ENCODE peak calls at places on chromosomes 13 and 19, in five cellular contexts. T is PC-3; L is CD8-positive, alpha-beta T cell; M is sigmoid colon; X is pancreas. N is an unnamed sample.

GRCh38 chr13:112959701-112960542 is 9.1 kb upstream of the MCF2L start:
- DNase-seq in X (peak; percentile 45), T (no peak), L (no peak), M (peak; percentile 38), N (no peak)

GRCh38 chr13:47306991-47307390 is 410.1 kb upstream of the HTR2A start:
- DNase-seq in X (no peak), T (no peak), L (no peak), M (no peak), N (no peak)

GRCh38 chr13:47215741-47216140 is 318.9 kb upstream of the HTR2A start:
- DNase-seq in L (no peak), M (no peak), X (no peak), T (peak; percentile 86), N (peak; percentile 73)

GRCh38 chr13:39506559-39507390 is 96.2 kb downstream of the LHFPL6 start:
- DNase-seq in L (no peak), T (peak; percentile 29), X (no peak), M (no peak), N (peak; percentile 75)

GRCh38 chr19:55600336-55601028 is 394 bp downstream of the ZNF524 start:
- DNase-seq in M (peak; percentile 87), T (no peak), X (no peak), L (no peak), N (no peak)

GRCh38 chr13:91126806-91127205 is 220.7 kb upstream of the MIR17HG start:
- DNase-seq in X (no peak), L (no peak), M (no peak), T (no peak), N (no peak)

GRCh38 chr19:12913871-12914690 is 5.0 kb downstream of the SYCE2 start:
- DNase-seq in T (no peak), X (no peak), L (peak; percentile 34), M (peak; percentile 74), N (no peak)

GRCh38 chr19:7641288-7642276 is 4.7 kb downstream of the STXBP2 start:
- DNase-seq in M (no peak), T (no peak), X (peak; percentile 75), L (no peak), N (no peak)

GRCh38 chr19:21314676-21315075 is 14.5 kb downstream of the ZNF708 start:
- DNase-seq in M (no peak), T (no peak), L (no peak), X (no peak), N (no peak)

GRCh38 chr19:15701757-15702589 is 25.9 kb upstream of the OR10H2 start:
- DNase-seq in T (no peak), L (no peak), X (no peak), M (no peak), N (no peak)

GRCh38 chr19:1522061-1522460 is 1.8 kb upstream of the PLK5 start:
- DNase-seq in T (no peak), L (no peak), M (no peak), X (no peak), N (no peak)
- H3K27me3 ChIP-seq in T (no peaks in the 10 kb centered on the region), L (peaks cover 12% of the 10 kb centered on the region), M (peaks cover 25% of the 10 kb centered on the region), X (peaks cover 10% of the 10 kb centered on the region), N (peaks cover 6% of the 10 kb centered on the region)

DNA sequence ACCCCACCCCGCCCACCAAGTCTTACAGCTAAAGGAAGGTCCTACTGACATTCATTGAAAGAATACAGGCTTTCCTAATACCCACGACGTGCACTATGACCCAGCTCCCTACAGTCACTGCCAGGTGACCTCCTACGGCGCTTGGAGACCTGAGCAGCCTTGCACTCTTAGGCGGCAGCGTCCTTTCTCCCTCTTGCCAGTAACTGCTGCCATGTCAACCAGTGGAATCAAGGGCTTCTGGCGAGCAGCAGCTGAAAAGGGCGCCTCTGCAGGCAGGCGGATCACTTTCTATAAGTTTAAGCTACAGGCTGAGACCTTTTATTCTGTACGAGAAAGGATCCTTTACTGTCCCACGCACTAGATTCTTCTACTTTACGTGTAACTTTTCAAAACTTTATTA is 2.0 kb downstream of the KCTD12 start:
- DNase-seq in L (no peak), T (no peak), M (peak; percentile 78), X (no peak), N (peak; percentile 75)
- H3K4me3 ChIP-seq in L (no peak overlapping the region), T (peak overlapping the region; percentile 80), M (peak overlapping the region; percentile 70), X (peak overlapping the region; percentile 66), N (peak overlapping the region; percentile 74)

GRCh38 chr19:324716-325115 is 19.9 kb downstream of the MIER2 start:
- DNase-seq in M (no peak), X (no peak), T (no peak), L (no peak), N (no peak)
- H3K27me3 ChIP-seq in M (no peaks in the 10 kb centered on the region), X (no peaks in the 10 kb centered on the region), T (no peaks in the 10 kb centered on the region), L (no peaks in the 10 kb centered on the region), N (no peaks in the 10 kb centered on the region)

GRCh38 chr19:17475541-17476115 is 5.3 kb downstream of the SLC27A1 start:
- DNase-seq in X (peak; percentile 84), L (no peak), M (peak; percentile 84), T (peak; percentile 65), N (no peak)
- H3K4me3 ChIP-seq in X (no peak overlapping the region), L (no peak overlapping the region), M (no peak overlapping the region), T (no peak overlapping the region), N (no peak overlapping the region)

GRCh38 chr19:46487178-46487801 is 8.4 kb downstream of the PNMA8B start:
- DNase-seq in M (no peak), T (no peak), L (no peak), X (no peak), N (no peak)
- H3K27me3 ChIP-seq in M (no peaks in the 10 kb centered on the region), T (no peaks in the 10 kb centered on the region), L (peaks cover 43% of the 10 kb centered on the region), X (no peaks in the 10 kb centered on the region), N (peaks cover 2% of the 10 kb centered on the region)

GRCh38 chr13:61109741-61110140 is 305.9 kb downstream of the PCDH20 start:
- DNase-seq in X (no peak), L (no peak), T (no peak), M (no peak), N (no peak)
- H3K4me3 ChIP-seq in X (no peak overlapping the region), L (no peak overlapping the region), T (no peak overlapping the region), M (no peak overlapping the region), N (no peak overlapping the region)

GRCh38 chr13:35916186-35916585 is 215.0 kb downstream of the DCLK1 start:
- DNase-seq in M (no peak), L (no peak), T (no peak), X (no peak), N (no peak)

GRCh38 chr13:35917942-35918645 is 213.1 kb downstream of the DCLK1 start:
- DNase-seq in X (no peak), M (no peak), T (no peak), L (no peak), N (no peak)

GRCh38 chr13:35917252-35917941 is 213.8 kb downstream of the DCLK1 start:
- DNase-seq in L (no peak), X (no peak), T (no peak), M (no peak), N (peak; percentile 74)

GRCh38 chr13:35923347-35923746 is 207.8 kb downstream of the DCLK1 start:
- DNase-seq in T (peak; percentile 67), X (no peak), L (no peak), M (no peak), N (peak; percentile 89)

GRCh38 chr13:35920816-35921215 is 210.4 kb downstream of the DCLK1 start:
- DNase-seq in L (no peak), X (no peak), M (no peak), T (no peak), N (no peak)
- H3K27me3 ChIP-seq in L (no peaks in the 10 kb centered on the region), X (no peaks in the 10 kb centered on the region), M (no peaks in the 10 kb centered on the region), T (no peaks in the 10 kb centered on the region), N (no peaks in the 10 kb centered on the region)

GRCh38 chr19:2252481-2253105 is 3.5 kb downstream of the AMH start:
- DNase-seq in L (no peak), X (peak; percentile 79), M (no peak), T (no peak), N (no peak)

GRCh38 chr19:2251577-2252480 is 2.7 kb downstream of the AMH start:
- DNase-seq in M (no peak), L (no peak), X (peak; percentile 70), T (no peak), N (no peak)

GRCh38 chr19:2254052-2254872 is 2.0 kb downstream of the JSRP1 start:
- DNase-seq in T (no peak), X (peak; percentile 64), M (no peak), L (no peak), N (no peak)

GRCh38 chr19:2255112-2255845 is 938 bp downstream of the JSRP1 start:
- DNase-seq in T (no peak), X (peak; percentile 75), L (no peak), M (no peak), N (no peak)

DNA sequence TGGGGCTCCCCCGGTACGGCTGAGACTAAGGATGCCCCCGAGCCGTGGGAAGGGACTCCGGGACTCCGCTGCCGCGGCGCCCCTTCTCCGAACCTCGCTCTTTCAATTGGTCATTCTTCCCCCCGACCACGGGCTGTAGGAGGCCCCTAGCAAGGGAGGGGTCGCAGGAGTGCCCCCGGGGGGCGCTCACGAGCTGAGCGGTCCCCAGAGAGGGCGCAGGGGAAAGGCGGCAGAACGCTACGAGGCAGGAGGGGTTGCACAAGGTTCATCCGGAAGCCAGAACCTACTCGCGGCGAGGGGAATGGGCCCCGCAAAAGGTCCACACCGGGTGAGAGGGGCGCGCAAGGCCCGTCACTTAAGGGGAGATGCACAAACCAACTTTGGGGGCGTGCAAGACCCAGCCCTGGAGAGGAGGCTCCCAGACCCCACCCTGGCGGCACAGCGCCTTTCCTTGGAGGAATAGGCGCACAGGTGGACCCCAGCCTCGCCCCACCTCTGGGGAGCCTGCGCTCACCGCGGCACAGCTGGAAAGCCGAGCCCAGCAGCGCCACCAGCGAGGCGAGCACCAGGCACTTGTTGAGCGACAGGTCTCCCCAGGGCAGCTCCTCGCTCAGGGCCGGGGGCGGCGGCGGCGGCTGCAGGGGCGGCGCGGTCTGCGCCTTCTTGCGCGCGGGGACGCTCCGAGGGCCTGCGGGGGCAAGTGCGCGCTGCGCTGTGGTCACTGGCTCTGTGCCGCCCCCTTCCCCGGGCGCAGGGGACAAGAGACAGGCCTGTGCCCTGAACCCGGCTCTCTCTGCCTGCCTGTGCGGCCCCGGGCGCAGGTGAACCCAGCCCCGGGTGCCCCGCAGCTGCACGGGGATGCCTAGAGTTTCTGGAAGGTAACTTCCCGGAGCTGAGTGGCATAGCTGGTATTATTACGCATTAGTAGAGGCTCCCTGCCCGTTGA is 2.8 kb downstream of the JSRP1 start:
- DNase-seq in T (no peak), L (no peak), M (no peak), X (peak; percentile 69), N (no peak)
- H3K4me3 ChIP-seq in T (no peak overlapping the region), L (peak overlapping the region; percentile 71), M (peak overlapping the region; percentile 8), X (no peak overlapping the region), N (no peak overlapping the region)

DNA sequence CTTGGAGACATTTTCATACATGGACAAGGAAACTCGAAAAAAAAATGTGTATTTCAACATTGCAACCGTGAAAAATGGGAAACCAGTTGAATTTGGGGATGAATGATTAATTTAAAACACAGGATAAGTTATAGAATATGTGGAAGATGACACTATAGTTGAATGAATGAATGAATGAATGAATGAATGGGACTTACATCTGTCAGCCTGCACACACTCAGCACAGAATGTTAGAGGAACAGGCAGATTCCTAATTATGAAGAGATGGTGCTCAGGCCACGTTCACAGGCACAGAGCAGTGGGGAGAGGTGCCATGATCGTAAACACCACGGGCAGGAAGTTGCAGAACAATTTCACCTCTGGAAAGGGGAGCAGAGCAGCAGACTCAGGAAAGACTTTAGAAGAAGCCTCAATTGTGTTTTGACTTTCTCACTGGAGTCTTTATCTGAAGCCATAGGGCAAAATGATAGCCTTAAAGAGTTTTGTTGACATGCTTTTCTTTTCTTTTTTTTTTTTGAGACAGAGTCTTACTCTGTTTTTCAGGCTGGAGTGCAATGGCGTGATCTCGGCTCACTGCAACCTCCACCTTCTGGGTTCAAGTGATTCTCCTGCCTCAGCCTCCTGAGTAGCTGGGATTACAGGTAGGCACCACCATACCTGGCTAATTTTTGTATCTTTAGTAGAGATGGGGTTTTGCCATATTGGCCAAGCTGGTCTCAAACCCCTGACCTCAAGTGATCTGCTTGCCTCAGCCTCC is 4.9 kb upstream of the SULT2A1 start:
- DNase-seq in L (no peak), M (peak; percentile 7), X (no peak), T (no peak), N (no peak)
- H3K27me3 ChIP-seq in L (no peaks in the 10 kb centered on the region), M (no peaks in the 10 kb centered on the region), X (no peaks in the 10 kb centered on the region), T (peaks cover 10% of the 10 kb centered on the region), N (peaks cover 19% of the 10 kb centered on the region)

N was measured in MG63.